ENCODE peak calls at places on chromosomes 12 and 14, in six cellular contexts. R is NCI-H2227 treated with DMSO at 0.1 percent for 48 hours; L is HS-27A; S is activated T-helper 1 cell treated with Interleukin-2 at 50 U/mL for 16 hours; D is activated CD8-positive, alpha-beta T cell treated with anti-CD3 and anti-CD28 coated beads for 36 hours; W is fibroblast of pulmonary artery. I is an unnamed sample.

GRCh38 chr12:43425361-43425760 is 126.6 kb downstream of the ADAMTS20 start:
- DNase-seq in L (no peak), S (no peak), R (no peak), W (no peak), D (no peak), I (no peak)

GRCh38 chr12:102883204-102883799 is 33.7 kb downstream of the PAH start:
- DNase-seq in S (no peak), D (peak), L (peak), W (peak), R (peak), I (peak)

GRCh38 chr14:23403139-23403438 is 5.0 kb downstream of the MYH6 start:
- DNase-seq in S (no peak), D (no peak), W (no peak), L (no peak), R (no peak), I (no peak)

GRCh38 chr12:10171954-10172353 is at the start of gene OLR1:
- DNase-seq in S (no peak), W (peak), R (no peak), L (no peak), D (no peak), I (peak)

GRCh38 chr12:52721838-52722470 is 18.6 kb upstream of the KRT77 start:
- DNase-seq in D (no peak), L (no peak), S (no peak), W (no peak), R (no peak), I (no peak)

GRCh38 chr12:1579626-1580025 is 14.8 kb downstream of the FBXL14 start:
- DNase-seq in W (peak), R (no peak), D (no peak), L (no peak), S (no peak), I (peak)

GRCh38 chr14:77458249-77458950 is 507 bp downstream of the AHSA1 start:
- DNase-seq in D (peak), L (peak), W (peak), S (peak), R (peak), I (peak)

GRCh38 chr12:102061096-102061555 is 665 bp downstream of the WASHC3 start:
- DNase-seq in R (no peak), S (no peak), L (no peak), W (peak), D (peak), I (no peak)

GRCh38 chr14:98708555-98708954 is 563.4 kb downstream of the BCL11B start:
- DNase-seq in S (no peak), W (no peak), D (no peak), L (no peak), R (no peak), I (no peak)

GRCh38 chr12:39505562-39505961 is 62.6 kb upstream of the KIF21A start:
- DNase-seq in L (no peak), W (no peak), S (no peak), D (no peak), R (no peak), I (no peak)

GRCh38 chr12:65100140-65100539 is 21.0 kb downstream of the WIF1 start:
- DNase-seq in S (no peak), R (no peak), D (no peak), L (no peak), W (no peak), I (no peak)

GRCh38 chr12:78455991-78456390 is 408.6 kb upstream of the SYT1 start:
- DNase-seq in S (no peak), W (no peak), D (no peak), L (no peak), R (no peak), I (no peak)

GRCh38 chr12:94761559-94761958 is 111.2 kb upstream of the TMCC3 start:
- DNase-seq in R (no peak), D (no peak), S (no peak), W (peak), L (peak), I (peak)

GRCh38 chr14:103207038-103207403 is 83.8 kb downstream of the TNFAIP2 start:
- DNase-seq in R (no peak), L (no peak), S (no peak), D (no peak), W (peak), I (peak)

GRCh38 chr14:61438860-61439765 is 117.7 kb downstream of the PRKCH start:
- DNase-seq in R (no peak), S (no peak), D (peak), L (peak), W (peak), I (peak)

GRCh38 chr12:90335561-90335960 is 619.4 kb downstream of the CCER1 start:
- DNase-seq in R (no peak), D (no peak), L (no peak), S (no peak), W (no peak), I (no peak)

I was measured in iris pigment epithelial cell.